ENCODE peak calls at places on chromosome 5, in five cellular contexts. One of them, this sample, is unnamed.

GRCh38 chr5:168114444-168115017 is 176.9 kb upstream of the WWC1 start:
- DNase-seq in stimulated activated CD4-positive, alpha-beta T cell treated with anti-CD3 and anti-CD28 coated beads, Interleukin-4, amount 100 ng/mL, for 24 hours: peak; percentile 28
- DNase-seq in adipocyte: no peak
- DNase-seq in SHP77: peak; percentile 54
- DNase-seq in BJ: no peak
- DNase-seq in this sample: peak; percentile 4

GRCh38 chr5:124790261-124790894 is 43.9 kb upstream of the ZNF608 start:
- DNase-seq in stimulated activated CD4-positive, alpha-beta T cell treated with anti-CD3 and anti-CD28 coated beads, Interleukin-4, amount 100 ng/mL, for 24 hours: no peak
- DNase-seq in adipocyte: peak; percentile 39
- DNase-seq in SHP77: no peak
- DNase-seq in BJ: no peak
- DNase-seq in this sample: peak; percentile 34

GRCh38 chr5:3325206-3325605 is 270.4 kb upstream of the IRX1 start:
- DNase-seq in stimulated activated CD4-positive, alpha-beta T cell treated with anti-CD3 and anti-CD28 coated beads, Interleukin-4, amount 100 ng/mL, for 24 hours: no peak
- DNase-seq in adipocyte: no peak
- DNase-seq in SHP77: no peak
- DNase-seq in BJ: no peak
- DNase-seq in this sample: no peak

GRCh38 chr5:72244862-72245371 is 75.1 kb downstream of the MRPS27 start:
- DNase-seq in stimulated activated CD4-positive, alpha-beta T cell treated with anti-CD3 and anti-CD28 coated beads, Interleukin-4, amount 100 ng/mL, for 24 hours: no peak
- DNase-seq in adipocyte: peak; percentile 67
- DNase-seq in SHP77: peak; percentile 62
- DNase-seq in BJ: no peak
- DNase-seq in this sample: peak; percentile 75

GRCh38 chr5:132074772-132075718 is 1.5 kb downstream of the CSF2 start:
- DNase-seq in stimulated activated CD4-positive, alpha-beta T cell treated with anti-CD3 and anti-CD28 coated beads, Interleukin-4, amount 100 ng/mL, for 24 hours: peak; percentile 34
- DNase-seq in adipocyte: no peak
- DNase-seq in SHP77: no peak
- DNase-seq in BJ: no peak
- DNase-seq in this sample: no peak

GRCh38 chr5:83965431-83965830 is 244.8 kb upstream of the HAPLN1 start:
- DNase-seq in stimulated activated CD4-positive, alpha-beta T cell treated with anti-CD3 and anti-CD28 coated beads, Interleukin-4, amount 100 ng/mL, for 24 hours: no peak
- DNase-seq in adipocyte: no peak
- DNase-seq in SHP77: no peak
- DNase-seq in BJ: no peak
- DNase-seq in this sample: peak; percentile 7

GRCh38 chr5:124746916-124747769 is 704 bp upstream of the ZNF608 start:
- DNase-seq in stimulated activated CD4-positive, alpha-beta T cell treated with anti-CD3 and anti-CD28 coated beads, Interleukin-4, amount 100 ng/mL, for 24 hours: no peak
- DNase-seq in adipocyte: peak; percentile 95
- DNase-seq in SHP77: peak; percentile 93
- DNase-seq in BJ: no peak
- DNase-seq in this sample: peak; percentile 95

GRCh38 chr5:84382363-84383295 is 2.1 kb downstream of the EDIL3 start:
- DNase-seq in stimulated activated CD4-positive, alpha-beta T cell treated with anti-CD3 and anti-CD28 coated beads, Interleukin-4, amount 100 ng/mL, for 24 hours: no peak
- DNase-seq in adipocyte: peak; percentile 85
- DNase-seq in SHP77: peak; percentile 73
- DNase-seq in BJ: no peak
- DNase-seq in this sample: peak; percentile 64

This sample was measured in fibroblast of the aortic adventitia.